ENCODE peak calls at places on chromosomes 7 and 10, in five cellular contexts. One of them, this sample, is unnamed.

GRCh38 chr7:39637963-39638485 is 14.7 kb downstream of the RALA start:
- DNase-seq in GM23248: no peak
- DNase-seq in T-cell: no peak
- DNase-seq in NCI-H446: no peak
- DNase-seq in iris pigment epithelial cell: no peak
- DNase-seq in this sample: no peak

GRCh38 chr10:129958686-129959543 is 5.2 kb downstream of the EBF3 start:
- DNase-seq in NCI-H446: peak
- DNase-seq in iris pigment epithelial cell: no peak
- DNase-seq in T-cell: no peak
- DNase-seq in GM23248: no peak
- DNase-seq in this sample: no peak

GRCh38 chr10:88865281-88865876 is 13.7 kb upstream of the ANKRD22 start:
- DNase-seq in T-cell: no peak
- DNase-seq in NCI-H446: peak
- DNase-seq in GM23248: peak
- DNase-seq in iris pigment epithelial cell: no peak
- DNase-seq in this sample: no peak

GRCh38 chr10:73997479-73997805 is 474 bp upstream of the VCL start:
- DNase-seq in T-cell: no peak
- DNase-seq in iris pigment epithelial cell: peak
- DNase-seq in NCI-H446: no peak
- DNase-seq in GM23248: no peak
- DNase-seq in this sample: no peak

GRCh38 chr10:3780766-3781457 is 4.1 kb downstream of the KLF6 start:
- DNase-seq in iris pigment epithelial cell: peak
- DNase-seq in T-cell: no peak
- DNase-seq in NCI-H446: no peak
- DNase-seq in GM23248: peak
- DNase-seq in this sample: no peak

GRCh38 chr7:81956520-81956919 is 186.7 kb upstream of the HGF start:
- DNase-seq in T-cell: no peak
- DNase-seq in GM23248: peak
- DNase-seq in NCI-H446: peak
- DNase-seq in iris pigment epithelial cell: peak
- DNase-seq in this sample: no peak

GRCh38 chr10:53403688-53404087 is 631.1 kb upstream of the MBL2 start:
- DNase-seq in iris pigment epithelial cell: peak
- DNase-seq in T-cell: no peak
- DNase-seq in GM23248: no peak
- DNase-seq in NCI-H446: no peak
- DNase-seq in this sample: peak

GRCh38 chr10:55212051-55212450 is 411.0 kb upstream of the PCDH15 start:
- DNase-seq in iris pigment epithelial cell: no peak
- DNase-seq in GM23248: no peak
- DNase-seq in T-cell: no peak
- DNase-seq in NCI-H446: no peak
- DNase-seq in this sample: no peak

GRCh38 chr7:24879281-24879680 is 100.7 kb downstream of the OSBPL3 start:
- DNase-seq in NCI-H446: no peak
- DNase-seq in T-cell: no peak
- DNase-seq in iris pigment epithelial cell: no peak
- DNase-seq in GM23248: peak
- DNase-seq in this sample: no peak

GRCh38 chr10:35103887-35104286 is 13.7 kb upstream of the CUL2 start:
- DNase-seq in NCI-H446: no peak
- DNase-seq in GM23248: no peak
- DNase-seq in T-cell: no peak
- DNase-seq in iris pigment epithelial cell: no peak
- DNase-seq in this sample: no peak

GRCh38 chr7:117347962-117348672 is 25.3 kb upstream of the WNT2 start:
- DNase-seq in GM23248: no peak
- DNase-seq in T-cell: no peak
- DNase-seq in iris pigment epithelial cell: no peak
- DNase-seq in NCI-H446: no peak
- DNase-seq in this sample: no peak

GRCh38 chr10:48970046-48970445 is 30.4 kb upstream of the LRRC18 start:
- DNase-seq in GM23248: no peak
- DNase-seq in NCI-H446: no peak
- DNase-seq in T-cell: no peak
- DNase-seq in iris pigment epithelial cell: no peak
- DNase-seq in this sample: no peak

GRCh38 chr10:115092258-115092554 is 959 bp upstream of the ATRNL1 start:
- DNase-seq in T-cell: no peak
- DNase-seq in iris pigment epithelial cell: peak
- DNase-seq in NCI-H446: no peak
- DNase-seq in GM23248: peak
- DNase-seq in this sample: no peak

GRCh38 chr10:132257271-132257670 is 50.5 kb downstream of the STK32C start:
- DNase-seq in NCI-H446: no peak
- DNase-seq in GM23248: peak
- DNase-seq in iris pigment epithelial cell: peak
- DNase-seq in T-cell: no peak
- DNase-seq in this sample: peak

GRCh38 chr7:497346-497745 is 22.3 kb downstream of the PDGFA start:
- DNase-seq in T-cell: no peak
- DNase-seq in GM23248: no peak
- DNase-seq in iris pigment epithelial cell: no peak
- DNase-seq in NCI-H446: no peak
- DNase-seq in this sample: no peak

GRCh38 chr7:157499121-157499834 is 162.5 kb downstream of the DNAJB6 start:
- DNase-seq in GM23248: no peak
- DNase-seq in T-cell: peak
- DNase-seq in NCI-H446: no peak
- DNase-seq in iris pigment epithelial cell: no peak
- DNase-seq in this sample: no peak

GRCh38 chr10:75492151-75492550 is 60.7 kb downstream of the LRMDA start:
- DNase-seq in GM23248: no peak
- DNase-seq in iris pigment epithelial cell: no peak
- DNase-seq in NCI-H446: no peak
- DNase-seq in T-cell: no peak
- DNase-seq in this sample: no peak

GRCh38 chr10:44024351-44025116 is 360.4 kb downstream of the CXCL12 start:
- DNase-seq in T-cell: no peak
- DNase-seq in GM23248: no peak
- DNase-seq in NCI-H446: no peak
- DNase-seq in iris pigment epithelial cell: no peak
- DNase-seq in this sample: no peak

GRCh38 chr7:21256310-21256877 is 171.5 kb upstream of the SP4 start:
- DNase-seq in iris pigment epithelial cell: peak
- DNase-seq in T-cell: no peak
- DNase-seq in GM23248: peak
- DNase-seq in NCI-H446: peak
- DNase-seq in this sample: no peak

GRCh38 chr10:50618624-50619023 is 5.1 kb downstream of the SGMS1 start:
- DNase-seq in iris pigment epithelial cell: no peak
- DNase-seq in NCI-H446: no peak
- DNase-seq in GM23248: no peak
- DNase-seq in T-cell: no peak
- DNase-seq in this sample: no peak

GRCh38 chr7:46034056-46034768 is 113.1 kb upstream of the IGFBP3 start:
- DNase-seq in GM23248: peak
- DNase-seq in iris pigment epithelial cell: peak
- DNase-seq in NCI-H446: no peak
- DNase-seq in T-cell: no peak
- DNase-seq in this sample: peak